ENCODE peak calls at places on chromosomes 12 and 14, in seven cellular contexts. One of them, this sample, is unnamed.

GRCh38 chr12:54701940-54702592 is 53.9 kb upstream of the DCD start:
- DNase-seq in GM23248: peak; percentile 60
- DNase-seq in pancreas: no peak
- DNase-seq in ovary: no peak
- DNase-seq in sigmoid colon: no peak
- DNase-seq in CD8-positive, alpha-beta memory T cell: peak; percentile 37
- DNase-seq in GM23338: peak; percentile 75
- DNase-seq in this sample: no peak

GRCh38 chr12:49086116-49086515 is 8.5 kb downstream of the DHH start:
- DNase-seq in GM23248: peak; percentile 78
- DNase-seq in pancreas: no peak
- DNase-seq in ovary: no peak
- DNase-seq in sigmoid colon: no peak
- DNase-seq in CD8-positive, alpha-beta memory T cell: no peak
- DNase-seq in GM23338: no peak
- DNase-seq in this sample: no peak

GRCh38 chr14:68628605-68629310 is 164.1 kb downstream of the ZFP36L1 start:
- DNase-seq in GM23248: no peak
- DNase-seq in pancreas: peak; percentile 79
- DNase-seq in ovary: no peak
- DNase-seq in sigmoid colon: no peak
- DNase-seq in CD8-positive, alpha-beta memory T cell: peak; percentile 10
- DNase-seq in GM23338: peak; percentile 54
- DNase-seq in this sample: no peak

GRCh38 chr14:69012251-69012953 is 33.3 kb upstream of the ACTN1 start:
- DNase-seq in GM23248: peak; percentile 53
- DNase-seq in pancreas: no peak
- DNase-seq in ovary: no peak
- DNase-seq in sigmoid colon: no peak
- DNase-seq in CD8-positive, alpha-beta memory T cell: no peak
- DNase-seq in GM23338: no peak
- DNase-seq in this sample: no peak

GRCh38 chr14:52789118-52789517 is 2.3 kb downstream of the GNPNAT1 start:
- DNase-seq in GM23248: peak; percentile 23
- DNase-seq in pancreas: no peak
- DNase-seq in ovary: no peak
- DNase-seq in sigmoid colon: no peak
- DNase-seq in CD8-positive, alpha-beta memory T cell: no peak
- DNase-seq in GM23338: no peak
- DNase-seq in this sample: no peak

GRCh38 chr12:8675471-8676083 is 13.0 kb upstream of the MFAP5 start:
- DNase-seq in GM23248: no peak
- DNase-seq in pancreas: no peak
- DNase-seq in ovary: no peak
- DNase-seq in sigmoid colon: no peak
- DNase-seq in CD8-positive, alpha-beta memory T cell: no peak
- DNase-seq in GM23338: no peak
- DNase-seq in this sample: no peak

GRCh38 chr12:130041983-130042812 is 120.1 kb upstream of the FZD10 start:
- DNase-seq in GM23248: peak; percentile 19
- DNase-seq in pancreas: no peak
- DNase-seq in ovary: no peak
- DNase-seq in sigmoid colon: no peak
- DNase-seq in CD8-positive, alpha-beta memory T cell: no peak
- DNase-seq in GM23338: peak; percentile 68
- DNase-seq in this sample: peak; percentile 60

GRCh38 chr14:102898776-102899515 is 23.5 kb upstream of the AMN start:
- DNase-seq in GM23248: no peak
- DNase-seq in pancreas: no peak
- DNase-seq in ovary: no peak
- DNase-seq in sigmoid colon: no peak
- DNase-seq in CD8-positive, alpha-beta memory T cell: no peak
- DNase-seq in GM23338: no peak
- DNase-seq in this sample: no peak

GRCh38 chr14:57382283-57382682 is 8.1 kb upstream of the NAA30 start:
- DNase-seq in GM23248: peak; percentile 94
- DNase-seq in pancreas: no peak
- DNase-seq in ovary: no peak
- DNase-seq in sigmoid colon: no peak
- DNase-seq in CD8-positive, alpha-beta memory T cell: no peak
- DNase-seq in GM23338: no peak
- DNase-seq in this sample: no peak

GRCh38 chr12:114669501-114670256 is 14.3 kb downstream of the TBX3 start:
- DNase-seq in GM23248: peak; percentile 89
- DNase-seq in pancreas: no peak
- DNase-seq in ovary: peak; percentile 51
- DNase-seq in sigmoid colon: no peak
- DNase-seq in CD8-positive, alpha-beta memory T cell: no peak
- DNase-seq in GM23338: peak; percentile 77
- DNase-seq in this sample: peak; percentile 87

GRCh38 chr12:49292729-49293055 is 2.3 kb upstream of the PRPH start:
- DNase-seq in GM23248: no peak
- DNase-seq in pancreas: no peak
- DNase-seq in ovary: no peak
- DNase-seq in sigmoid colon: peak; percentile 44
- DNase-seq in CD8-positive, alpha-beta memory T cell: no peak
- DNase-seq in GM23338: no peak
- DNase-seq in this sample: no peak

GRCh38 chr14:68758301-68758700 is 34.6 kb downstream of the ZFP36L1 start:
- DNase-seq in GM23248: no peak
- DNase-seq in pancreas: no peak
- DNase-seq in ovary: no peak
- DNase-seq in sigmoid colon: no peak
- DNase-seq in CD8-positive, alpha-beta memory T cell: no peak
- DNase-seq in GM23338: no peak
- DNase-seq in this sample: no peak

GRCh38 chr14:101077511-101078074 is 174.1 kb upstream of the RTL1 start:
- DNase-seq in GM23248: peak; percentile 67
- DNase-seq in pancreas: no peak
- DNase-seq in ovary: no peak
- DNase-seq in sigmoid colon: peak; percentile 57
- DNase-seq in CD8-positive, alpha-beta memory T cell: no peak
- DNase-seq in GM23338: peak; percentile 82
- DNase-seq in this sample: no peak

GRCh38 chr12:51839310-51839943 is 9.1 kb downstream of the FIGNL2 start:
- DNase-seq in GM23248: no peak
- DNase-seq in pancreas: no peak
- DNase-seq in ovary: no peak
- DNase-seq in sigmoid colon: no peak
- DNase-seq in CD8-positive, alpha-beta memory T cell: no peak
- DNase-seq in GM23338: peak; percentile 22
- DNase-seq in this sample: no peak

GRCh38 chr14:71541973-71542730 is 390.1 kb upstream of the RGS6 start:
- DNase-seq in GM23248: no peak
- DNase-seq in pancreas: no peak
- DNase-seq in ovary: no peak
- DNase-seq in sigmoid colon: no peak
- DNase-seq in CD8-positive, alpha-beta memory T cell: no peak
- DNase-seq in GM23338: no peak
- DNase-seq in this sample: no peak

GRCh38 chr14:76904740-76905569 is 78.7 kb downstream of the LRRC74A start:
- DNase-seq in GM23248: peak; percentile 99
- DNase-seq in pancreas: no peak
- DNase-seq in ovary: no peak
- DNase-seq in sigmoid colon: peak; percentile 89
- DNase-seq in CD8-positive, alpha-beta memory T cell: peak; percentile 53
- DNase-seq in GM23338: no peak
- DNase-seq in this sample: peak; percentile 74

GRCh38 chr14:101223147-101223546 is 319.6 kb upstream of the RTL1 start:
- DNase-seq in GM23248: no peak
- DNase-seq in pancreas: no peak
- DNase-seq in ovary: no peak
- DNase-seq in sigmoid colon: peak; percentile 18
- DNase-seq in CD8-positive, alpha-beta memory T cell: no peak
- DNase-seq in GM23338: peak; percentile 68
- DNase-seq in this sample: no peak

GRCh38 chr14:31505411-31505810 is 17.6 kb upstream of the GPR33 start:
- DNase-seq in GM23248: peak; percentile 64
- DNase-seq in pancreas: no peak
- DNase-seq in ovary: no peak
- DNase-seq in sigmoid colon: no peak
- DNase-seq in CD8-positive, alpha-beta memory T cell: no peak
- DNase-seq in GM23338: no peak
- DNase-seq in this sample: no peak

GRCh38 chr12:95553202-95553943 is 2.1 kb upstream of the USP44 start:
- DNase-seq in GM23248: no peak
- DNase-seq in pancreas: no peak
- DNase-seq in ovary: no peak
- DNase-seq in sigmoid colon: no peak
- DNase-seq in CD8-positive, alpha-beta memory T cell: no peak
- DNase-seq in GM23338: no peak
- DNase-seq in this sample: no peak

GRCh38 chr12:104610513-104611235 is 153.9 kb downstream of the CHST11 start:
- DNase-seq in GM23248: no peak
- DNase-seq in pancreas: no peak
- DNase-seq in ovary: no peak
- DNase-seq in sigmoid colon: no peak
- DNase-seq in CD8-positive, alpha-beta memory T cell: no peak
- DNase-seq in GM23338: no peak
- DNase-seq in this sample: no peak

GRCh38 chr12:124923906-124924734 is 9.7 kb upstream of the UBC start:
- DNase-seq in GM23248: peak; percentile 88
- DNase-seq in pancreas: no peak
- DNase-seq in ovary: no peak
- DNase-seq in sigmoid colon: peak; percentile 56
- DNase-seq in CD8-positive, alpha-beta memory T cell: no peak
- DNase-seq in GM23338: peak; percentile 74
- DNase-seq in this sample: peak; percentile 59

GRCh38 chr14:63922696-63923421 is 70.1 kb downstream of the SYNE2 start:
- DNase-seq in GM23248: peak; percentile 15
- DNase-seq in pancreas: peak; percentile 69
- DNase-seq in ovary: no peak
- DNase-seq in sigmoid colon: no peak
- DNase-seq in CD8-positive, alpha-beta memory T cell: no peak
- DNase-seq in GM23338: no peak
- DNase-seq in this sample: no peak

GRCh38 chr12:72098622-72099021 is 160.0 kb downstream of the TPH2 start:
- DNase-seq in GM23248: no peak
- DNase-seq in pancreas: no peak
- DNase-seq in ovary: no peak
- DNase-seq in sigmoid colon: no peak
- DNase-seq in CD8-positive, alpha-beta memory T cell: no peak
- DNase-seq in GM23338: no peak
- DNase-seq in this sample: no peak

GRCh38 chr12:12384601-12385321 is 27.9 kb downstream of the BORCS5 start:
- DNase-seq in GM23248: no peak
- DNase-seq in pancreas: no peak
- DNase-seq in ovary: no peak
- DNase-seq in sigmoid colon: no peak
- DNase-seq in CD8-positive, alpha-beta memory T cell: peak; percentile 56
- DNase-seq in GM23338: peak; percentile 60
- DNase-seq in this sample: no peak

GRCh38 chr12:11681211-11681610 is 31.7 kb downstream of the ETV6 start:
- DNase-seq in GM23248: no peak
- DNase-seq in pancreas: no peak
- DNase-seq in ovary: no peak
- DNase-seq in sigmoid colon: no peak
- DNase-seq in CD8-positive, alpha-beta memory T cell: no peak
- DNase-seq in GM23338: no peak
- DNase-seq in this sample: no peak

GRCh38 chr12:15886372-15887042 is 4.3 kb downstream of the STRAP start:
- DNase-seq in GM23248: no peak
- DNase-seq in pancreas: no peak
- DNase-seq in ovary: no peak
- DNase-seq in sigmoid colon: no peak
- DNase-seq in CD8-positive, alpha-beta memory T cell: no peak
- DNase-seq in GM23338: no peak
- DNase-seq in this sample: no peak
- H3K4me1 ChIP-seq in GM23248: peaks cover 32% of the 10 kb centered on the region
- H3K4me1 ChIP-seq in pancreas: peaks cover 9% of the 10 kb centered on the region
- H3K4me1 ChIP-seq in ovary: peaks cover 2% of the 10 kb centered on the region
- H3K4me1 ChIP-seq in sigmoid colon: peaks cover 31% of the 10 kb centered on the region
- H3K4me1 ChIP-seq in CD8-positive, alpha-beta memory T cell: peaks cover 37% of the 10 kb centered on the region
- H3K4me1 ChIP-seq in GM23338: peaks cover 25% of the 10 kb centered on the region
- H3K4me1 ChIP-seq in this sample: peaks cover 46% of the 10 kb centered on the region

DNA sequence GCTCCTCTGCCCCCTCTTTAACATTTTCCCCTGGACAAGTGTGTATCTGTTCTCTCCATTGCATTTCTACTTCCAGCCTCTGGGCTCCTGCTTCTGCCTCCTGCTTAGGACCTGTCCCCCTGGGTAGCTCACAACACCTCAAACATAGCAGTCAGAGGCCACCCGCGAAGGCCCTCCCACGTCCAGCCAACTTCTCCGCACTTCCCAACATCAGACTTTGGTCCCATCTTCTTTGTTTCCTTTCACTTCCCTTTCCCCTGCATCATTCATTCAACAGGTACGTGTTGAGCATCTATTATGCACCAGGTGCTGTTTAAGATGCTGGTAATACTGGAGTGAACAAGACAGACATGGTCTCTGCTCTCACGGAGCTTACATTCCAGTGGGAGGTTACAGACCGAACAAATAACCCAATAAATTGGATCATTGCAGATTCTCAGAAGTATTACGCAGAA is 3.1 kb downstream of the C12orf57 start:
- DNase-seq in GM23248: no peak
- DNase-seq in pancreas: no peak
- DNase-seq in ovary: no peak
- DNase-seq in sigmoid colon: no peak
- DNase-seq in CD8-positive, alpha-beta memory T cell: no peak
- DNase-seq in GM23338: no peak
- DNase-seq in this sample: no peak
- H3K4me1 ChIP-seq in GM23248: peaks cover 17% of the 10 kb centered on the region
- H3K4me1 ChIP-seq in pancreas: peaks cover 18% of the 10 kb centered on the region
- H3K4me1 ChIP-seq in ovary: peaks cover 12% of the 10 kb centered on the region
- H3K4me1 ChIP-seq in sigmoid colon: peaks cover 29% of the 10 kb centered on the region
- H3K4me1 ChIP-seq in CD8-positive, alpha-beta memory T cell: peaks cover 73% of the 10 kb centered on the region
- H3K4me1 ChIP-seq in GM23338: peaks cover 20% of the 10 kb centered on the region
- H3K4me1 ChIP-seq in this sample: peaks cover 20% of the 10 kb centered on the region

DNA sequence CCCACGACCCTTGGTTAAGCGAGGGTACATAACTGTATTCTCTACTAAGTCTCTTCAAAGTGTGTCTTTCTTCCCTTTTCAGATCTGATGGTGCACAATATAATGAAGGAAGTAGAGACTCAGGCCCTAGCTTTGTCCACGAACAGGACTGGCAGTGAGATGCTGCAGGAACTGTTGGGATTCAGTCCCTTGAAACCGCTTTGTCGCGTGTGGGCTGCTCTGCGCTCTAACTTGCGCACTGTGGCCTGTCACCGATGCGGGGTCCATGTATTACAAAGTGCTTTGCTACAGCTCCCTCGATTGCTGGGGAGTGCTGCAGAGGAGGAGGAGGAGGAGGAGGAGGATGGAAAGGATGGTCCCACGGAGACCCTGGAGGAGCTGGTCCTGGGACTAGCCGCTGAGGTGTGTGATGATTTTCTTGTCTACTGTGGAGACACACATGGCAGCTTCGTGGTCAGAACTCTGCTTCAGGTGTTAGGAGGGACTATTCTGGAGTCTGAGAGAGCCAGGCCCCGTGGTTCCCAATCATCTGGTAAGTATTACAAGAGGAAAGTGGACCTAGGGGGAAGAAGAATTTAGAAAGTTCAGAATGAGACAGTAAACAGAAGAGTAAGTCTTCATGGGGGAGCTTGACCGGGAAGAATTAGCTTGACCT is 803 bp downstream of the NOP9 start:
- DNase-seq in GM23248: peak; percentile 11
- DNase-seq in pancreas: no peak
- DNase-seq in ovary: no peak
- DNase-seq in sigmoid colon: no peak
- DNase-seq in CD8-positive, alpha-beta memory T cell: no peak
- DNase-seq in GM23338: no peak
- DNase-seq in this sample: no peak
- H3K4me1 ChIP-seq in GM23248: peaks cover 17% of the 10 kb centered on the region
- H3K4me1 ChIP-seq in pancreas: peaks cover 13% of the 10 kb centered on the region
- H3K4me1 ChIP-seq in ovary: peaks cover 6% of the 10 kb centered on the region
- H3K4me1 ChIP-seq in sigmoid colon: peaks cover 24% of the 10 kb centered on the region
- H3K4me1 ChIP-seq in CD8-positive, alpha-beta memory T cell: peaks cover 47% of the 10 kb centered on the region
- H3K4me1 ChIP-seq in GM23338: peaks cover 16% of the 10 kb centered on the region
- H3K4me1 ChIP-seq in this sample: peaks cover 31% of the 10 kb centered on the region

GRCh38 chr12:64625243-64626077 is 15.2 kb downstream of the RASSF3 start:
- DNase-seq in GM23248: peak; percentile 86
- DNase-seq in pancreas: peak; percentile 68
- DNase-seq in ovary: peak; percentile 54
- DNase-seq in sigmoid colon: peak; percentile 93
- DNase-seq in CD8-positive, alpha-beta memory T cell: no peak
- DNase-seq in GM23338: no peak
- DNase-seq in this sample: no peak
- H3K4me1 ChIP-seq in GM23248: peaks cover 33% of the 10 kb centered on the region
- H3K4me1 ChIP-seq in pancreas: peaks cover 4% of the 10 kb centered on the region
- H3K4me1 ChIP-seq in ovary: peaks cover 4% of the 10 kb centered on the region
- H3K4me1 ChIP-seq in sigmoid colon: peaks cover 69% of the 10 kb centered on the region
- H3K4me1 ChIP-seq in CD8-positive, alpha-beta memory T cell: peaks cover 84% of the 10 kb centered on the region
- H3K4me1 ChIP-seq in GM23338: peaks cover 32% of the 10 kb centered on the region
- H3K4me1 ChIP-seq in this sample: peaks cover 22% of the 10 kb centered on the region